ENCODE peak calls at places on chromosome 6, in four cellular contexts. One of them, this sample, is unnamed.

GRCh38 chr6:139881728-139882211 is 507.3 kb upstream of the CITED2 start:
- DNase-seq in HT-29: peak
- DNase-seq in WERI-Rb-1: peak
- DNase-seq in amniotic stem cell: no peak
- DNase-seq in this sample: peak

GRCh38 chr6:98946266-98946817 is 1.4 kb downstream of the FBXL4 start:
- DNase-seq in HT-29: no peak
- DNase-seq in WERI-Rb-1: no peak
- DNase-seq in amniotic stem cell: no peak
- DNase-seq in this sample: no peak

GRCh38 chr6:38495922-38496635 is 143.7 kb downstream of the BTBD9 start:
- DNase-seq in HT-29: no peak
- DNase-seq in WERI-Rb-1: no peak
- DNase-seq in amniotic stem cell: no peak
- DNase-seq in this sample: no peak

GRCh38 chr6:82823361-82823760 is 242.3 kb downstream of the UBE3D start:
- DNase-seq in HT-29: no peak
- DNase-seq in WERI-Rb-1: no peak
- DNase-seq in amniotic stem cell: no peak
- DNase-seq in this sample: no peak

GRCh38 chr6:138231399-138231886 is 13.2 kb upstream of the PBOV1 start:
- DNase-seq in HT-29: peak
- DNase-seq in WERI-Rb-1: no peak
- DNase-seq in amniotic stem cell: no peak
- DNase-seq in this sample: peak

GRCh38 chr6:11822346-11822745 is 43.7 kb upstream of the ADTRP start:
- DNase-seq in HT-29: no peak
- DNase-seq in WERI-Rb-1: no peak
- DNase-seq in amniotic stem cell: no peak
- DNase-seq in this sample: peak

GRCh38 chr6:98633886-98634285 is 200.5 kb upstream of the POU3F2 start:
- DNase-seq in HT-29: no peak
- DNase-seq in WERI-Rb-1: no peak
- DNase-seq in amniotic stem cell: no peak
- DNase-seq in this sample: no peak

GRCh38 chr6:141326426-141326825 is 806.3 kb upstream of the GJE1 start:
- DNase-seq in HT-29: peak
- DNase-seq in WERI-Rb-1: no peak
- DNase-seq in amniotic stem cell: peak
- DNase-seq in this sample: no peak

GRCh38 chr6:47865206-47865605 is 83.4 kb downstream of the OPN5 start:
- DNase-seq in HT-29: no peak
- DNase-seq in WERI-Rb-1: no peak
- DNase-seq in amniotic stem cell: no peak
- DNase-seq in this sample: no peak

GRCh38 chr6:8043221-8043620 is 21.0 kb downstream of the BLOC1S5 start:
- DNase-seq in HT-29: no peak
- DNase-seq in WERI-Rb-1: no peak
- DNase-seq in amniotic stem cell: no peak
- DNase-seq in this sample: no peak

GRCh38 chr6:89566930-89567634 is 71.5 kb downstream of the LYRM2 start:
- DNase-seq in HT-29: no peak
- DNase-seq in WERI-Rb-1: no peak
- DNase-seq in amniotic stem cell: no peak
- DNase-seq in this sample: no peak

GRCh38 chr6:84728602-84729001 is 35.8 kb downstream of the TBX18 start:
- DNase-seq in HT-29: peak
- DNase-seq in WERI-Rb-1: no peak
- DNase-seq in amniotic stem cell: no peak
- DNase-seq in this sample: no peak

GRCh38 chr6:44341095-44341890 is 1.2 kb upstream of the SPATS1 start:
- DNase-seq in HT-29: no peak
- DNase-seq in WERI-Rb-1: no peak
- DNase-seq in amniotic stem cell: no peak
- DNase-seq in this sample: no peak

GRCh38 chr6:157326979-157327378 is 3.7 kb upstream of the TMEM242 start:
- DNase-seq in HT-29: no peak
- DNase-seq in WERI-Rb-1: no peak
- DNase-seq in amniotic stem cell: no peak
- DNase-seq in this sample: no peak

GRCh38 chr6:69005194-69005593 is 370.1 kb downstream of the ADGRB3 start:
- DNase-seq in HT-29: no peak
- DNase-seq in WERI-Rb-1: no peak
- DNase-seq in amniotic stem cell: no peak
- DNase-seq in this sample: no peak

GRCh38 chr6:165231177-165231576 is 78.2 kb downstream of the C6orf118 start:
- DNase-seq in HT-29: no peak
- DNase-seq in WERI-Rb-1: no peak
- DNase-seq in amniotic stem cell: no peak
- DNase-seq in this sample: no peak

GRCh38 chr6:106084106-106084963 is 1.8 kb upstream of the PRDM1 start:
- DNase-seq in HT-29: peak
- DNase-seq in WERI-Rb-1: peak
- DNase-seq in amniotic stem cell: no peak
- DNase-seq in this sample: peak